ENCODE peak calls at places on chromosome 10, in four cellular contexts. V, M, Y and E are unnamed samples.

GRCh38 chr10:60351191-60351853 is 38.4 kb downstream of the ANK3 start:
- DNase-seq in V (no peak), M (no peak), Y (no peak), E (peak)

GRCh38 chr10:125633517-125633999 is 49.4 kb downstream of the TEX36 start:
- DNase-seq in V (no peak), M (peak), Y (no peak), E (peak)

GRCh38 chr10:57188846-57189245 is 827.8 kb upstream of the ZWINT start:
- DNase-seq in V (no peak), M (peak), Y (no peak), E (no peak)

GRCh38 chr10:114815751-114816150 is 5.8 kb upstream of the FHIP2A start:
- DNase-seq in V (no peak), M (peak), Y (no peak), E (no peak)

GRCh38 chr10:79252450-79252849 is 94.8 kb upstream of the PPIF start:
- DNase-seq in V (no peak), M (no peak), Y (no peak), E (no peak)

GRCh38 chr10:102629661-102630614 is 14.3 kb upstream of the TRIM8 start:
- DNase-seq in V (peak), M (peak), Y (peak), E (peak)

GRCh38 chr10:69359089-69360025 is 57.4 kb downstream of the TACR2 start:
- DNase-seq in V (no peak), M (no peak), Y (peak), E (no peak)

GRCh38 chr10:71629131-71629530 is 90.4 kb downstream of the C10orf105 start:
- DNase-seq in V (no peak), M (no peak), Y (no peak), E (no peak)

GRCh38 chr10:55631071-55631654 is 729.9 kb downstream of the ZWINT start:
- DNase-seq in V (peak), M (peak), Y (peak), E (peak)

GRCh38 chr10:14605231-14605925 is 169.3 kb downstream of the FAM107B start:
- DNase-seq in V (peak), M (peak), Y (peak), E (peak)

GRCh38 chr10:60611291-60611747 is 167.0 kb upstream of the CDK1 start:
- DNase-seq in V (peak), M (peak), Y (peak), E (peak)

GRCh38 chr10:6916601-6917000 is 336.5 kb upstream of the PRKCQ start:
- DNase-seq in V (no peak), M (no peak), Y (peak), E (no peak)

GRCh38 chr10:13686331-13686752 is 99.6 kb downstream of the PRPF18 start:
- DNase-seq in V (no peak), M (no peak), Y (no peak), E (peak)

GRCh38 chr10:118057351-118057750 is 10.6 kb upstream of the RAB11FIP2 start:
- DNase-seq in V (no peak), M (no peak), Y (no peak), E (no peak)

GRCh38 chr10:90847436-90847835 is 10.4 kb downstream of the HTR7 start:
- DNase-seq in V (peak), M (peak), Y (peak), E (peak)

GRCh38 chr10:11162828-11163599 is 145.3 kb downstream of the CELF2 start:
- DNase-seq in V (no peak), M (no peak), Y (no peak), E (no peak)

GRCh38 chr10:12348870-12349627 is at the start of gene CAMK1D:
- DNase-seq in V (peak), M (peak), Y (peak), E (peak)

GRCh38 chr10:119489572-119490326 is 52.8 kb downstream of the RGS10 start:
- DNase-seq in V (peak), M (peak), Y (peak), E (no peak)

GRCh38 chr10:4057725-4058513 is 272.9 kb upstream of the KLF6 start:
- DNase-seq in V (no peak), M (no peak), Y (no peak), E (no peak)

GRCh38 chr10:102121739-102122372 is 1.7 kb upstream of the LDB1 start:
- DNase-seq in V (no peak), M (no peak), Y (peak), E (no peak)

GRCh38 chr10:62015994-62016393 is 114.5 kb downstream of the ARID5B start:
- DNase-seq in V (no peak), M (no peak), Y (peak), E (no peak)
- TF ChIP-seq CTCF in V (no peak), M (no peak), Y (no peak), E (no peak)

GRCh38 chr10:92125169-92125543 is 165.7 kb downstream of the CPEB3 start:
- DNase-seq in V (no peak), M (no peak), Y (peak), E (no peak)
- H2AFZ ChIP-seq in V (no peak), M (no peak), Y (no peak), E (no peak)

GRCh38 chr10:110524864-110525242 is 27.1 kb downstream of the DUSP5 start:
- DNase-seq in V (no peak), M (no peak), Y (no peak), E (no peak)

GRCh38 chr10:110523736-110524135 is 26.0 kb downstream of the DUSP5 start:
- DNase-seq in V (no peak), M (no peak), Y (no peak), E (no peak)

GRCh38 chr10:110524179-110524863 is 26.6 kb downstream of the DUSP5 start:
- DNase-seq in V (no peak), M (no peak), Y (no peak), E (no peak)

GRCh38 chr10:110527731-110528171 is 30.0 kb downstream of the DUSP5 start:
- DNase-seq in V (no peak), M (no peak), Y (no peak), E (peak)

GRCh38 chr10:110525349-110526260 is 27.9 kb downstream of the DUSP5 start:
- DNase-seq in V (peak), M (peak), Y (peak), E (peak)
- H3K9ac ChIP-seq in V (no peak), M (no peak), Y (no peak), E (no peak)

GRCh38 chr10:88472540-88472939 is 110.6 kb downstream of the RNLS start:
- DNase-seq in V (peak), M (no peak), Y (peak), E (no peak)
- TF ChIP-seq CTCF in V (peak), M (no peak), Y (peak), E (no peak)